ENCODE peak calls at places on chromosomes 4 and X, in ten cellular contexts. H, N, E, D, A, F, B, X, T and C are unnamed samples.

GRCh38 chrX:13123857-13124345 is 79.5 kb upstream of the FAM9C start:
- DNase-seq in E (no peak), F (no peak), T (no peak), A (no peak), N (no peak), B (no peak), X (peak), D (no peak), H (no peak), C (no peak)

GRCh38 chr4:114108869-114109268 is 129.4 kb upstream of the ARSJ start:
- DNase-seq in T (no peak), X (peak), B (no peak), F (no peak), A (no peak), E (no peak), N (no peak), D (no peak), H (peak), C (peak)

GRCh38 chrX:10111364-10112148 is 45.2 kb upstream of the CLCN4 start:
- DNase-seq in T (peak), X (no peak), A (no peak), B (no peak), E (no peak), D (no peak), F (no peak), N (no peak), H (no peak), C (no peak)

GRCh38 chr4:73257995-73258667 is 467 bp downstream of the ANKRD17 start:
- DNase-seq in B (no peak), N (no peak), D (peak), E (peak), X (peak), F (peak), H (no peak), A (no peak), T (peak), C (no peak)

GRCh38 chr4:181799670-181800069 is 443.5 kb upstream of the TENM3 start:
- DNase-seq in X (no peak), D (no peak), N (no peak), H (no peak), T (no peak), A (no peak), E (no peak), F (no peak), B (no peak), C (no peak)

GRCh38 chr4:105234582-105234981 is 87.9 kb downstream of the TET2 start:
- DNase-seq in E (no peak), F (no peak), N (no peak), T (no peak), B (no peak), D (no peak), A (no peak), H (no peak), X (no peak), C (no peak)

GRCh38 chr4:15682790-15683495 is 1.3 kb downstream of the FAM200B start:
- DNase-seq in B (no peak), E (no peak), A (no peak), D (no peak), X (peak), F (no peak), N (no peak), T (no peak), H (no peak), C (no peak)

GRCh38 chrX:1126738-1127137 is 85.7 kb downstream of the CRLF2 start:
- DNase-seq in H (no peak), T (no peak), E (no peak), A (no peak), D (no peak), B (no peak), F (peak), N (no peak), X (no peak), C (no peak)

GRCh38 chr4:78926825-78927224 is 12.4 kb downstream of the PAQR3 start:
- DNase-seq in X (no peak), T (no peak), F (no peak), E (no peak), D (no peak), N (no peak), A (no peak), H (no peak), B (no peak), C (no peak)

GRCh38 chr4:150078041-150078995 is at the start of gene DCLK2:
- DNase-seq in B (peak), F (peak), T (no peak), E (peak), N (peak), H (peak), D (peak), A (no peak), X (peak), C (peak)

GRCh38 chr4:1593881-1594345 is 90.2 kb downstream of the FAM53A start:
- DNase-seq in A (no peak), N (no peak), X (no peak), T (no peak), F (no peak), D (no peak), H (no peak), B (no peak), E (no peak), C (no peak)

GRCh38 chrX:43971966-43972961 is 926 bp downstream of the NDP start:
- DNase-seq in H (no peak), F (no peak), D (no peak), N (no peak), E (no peak), X (no peak), B (no peak), T (no peak), A (no peak), C (peak)

GRCh38 chrX:101407167-101407747 is 468 bp downstream of the GLA start:
- DNase-seq in N (no peak), H (no peak), T (peak), A (no peak), E (no peak), D (no peak), X (no peak), B (no peak), F (no peak), C (no peak)

GRCh38 chr4:161546902-161547301 is 616.9 kb downstream of the FSTL5 start:
- DNase-seq in E (no peak), F (no peak), N (no peak), H (no peak), A (no peak), B (no peak), X (no peak), T (peak), D (no peak), C (peak)

GRCh38 chr4:32884198-32884597 is 2164.0 kb downstream of the PCDH7 start:
- DNase-seq in X (peak), N (peak), H (no peak), A (no peak), F (no peak), T (no peak), B (no peak), E (no peak), D (no peak), C (no peak)

GRCh38 chr4:153788419-153789276 is at the start of gene SFRP2:
- DNase-seq in F (peak), H (no peak), N (no peak), B (no peak), D (peak), X (no peak), A (no peak), E (no peak), T (no peak), C (no peak)

GRCh38 chr4:161364681-161365080 is 799.1 kb downstream of the FSTL5 start:
- DNase-seq in E (no peak), H (no peak), T (no peak), D (no peak), N (no peak), X (no peak), A (no peak), F (no peak), B (no peak), C (no peak)

GRCh38 chrX:15311119-15311518 is 4.3 kb downstream of the ASB11 start:
- DNase-seq in H (no peak), X (no peak), E (no peak), A (no peak), N (no peak), F (no peak), T (no peak), B (no peak), D (no peak), C (no peak)

GRCh38 chr4:87171944-87172343 is 48.5 kb downstream of the KLHL8 start:
- DNase-seq in F (no peak), N (no peak), X (no peak), H (no peak), D (no peak), E (no peak), A (no peak), T (no peak), B (no peak), C (no peak)

GRCh38 chr4:174912919-174913543 is 5.1 kb upstream of the ADAM29 start:
- DNase-seq in X (no peak), F (no peak), B (no peak), T (no peak), N (no peak), E (no peak), H (no peak), A (no peak), D (no peak), C (no peak)

GRCh38 chr4:173521474-173522159 is 8.4 kb downstream of the HAND2 start:
- DNase-seq in H (no peak), X (no peak), A (no peak), E (no peak), B (no peak), F (no peak), D (peak), N (no peak), T (no peak), C (no peak)

GRCh38 chr4:30437316-30437715 is 282.9 kb upstream of the PCDH7 start:
- DNase-seq in F (no peak), X (no peak), T (no peak), N (no peak), A (no peak), E (no peak), D (no peak), B (no peak), H (no peak), C (no peak)